ENCODE peak calls at places on chromosomes 16 and 17, in four cellular contexts. U is K562, T is HCT116, G is HepG2. K is an unnamed sample.

GRCh38 chr16:30925646-30926332 is 2.4 kb downstream of the FBXL19 start:
- DNase-seq in T (no peak), G (no peak), U (no peak), K (no peak)

GRCh38 chr16:48535831-48536599 is 74.0 kb downstream of the N4BP1 start:
- DNase-seq in T (no peak), U (no peak), G (peak), K (no peak)

GRCh38 chr16:72536673-72537435 is 364.9 kb upstream of the PMFBP1 start:
- DNase-seq in U (no peak), T (no peak), G (no peak), K (no peak)

GRCh38 chr17:44763170-44763569 is 4.4 kb downstream of the ADAM11 start:
- DNase-seq in U (no peak), G (no peak), T (no peak), K (no peak)

GRCh38 chr17:9071016-9071415 is 49.7 kb downstream of the NTN1 start:
- DNase-seq in U (no peak), T (no peak), G (no peak), K (no peak)

GRCh38 chr17:59618894-59619312 is 792 bp upstream of the CLTC start:
- DNase-seq in T (no peak), U (peak), G (peak), K (no peak)

GRCh38 chr16:28166394-28167208 is 45.2 kb downstream of the XPO6 start:
- DNase-seq in T (peak), G (peak), U (no peak), K (no peak)

GRCh38 chr16:83015871-83016270 is 389.1 kb downstream of the CDH13 start:
- DNase-seq in T (no peak), G (no peak), U (no peak), K (no peak)

GRCh38 chr16:85847036-85847435 is 47.5 kb downstream of the COX4I1 start:
- DNase-seq in T (no peak), G (no peak), U (no peak), K (no peak)

GRCh38 chr17:21357696-21358095 is 18.5 kb upstream of the KCNJ12 start:
- DNase-seq in G (no peak), U (no peak), T (no peak), K (no peak)

GRCh38 chr17:7340179-7340578 is 3.9 kb downstream of the ACAP1 start:
- DNase-seq in G (no peak), T (no peak), U (no peak), K (no peak)

GRCh38 chr17:79842136-79842655 is 3.0 kb upstream of the CBX4 start:
- DNase-seq in G (no peak), T (no peak), U (no peak), K (peak)

GRCh38 chr17:40550608-40551007 is 14.7 kb downstream of the CCR7 start:
- DNase-seq in U (no peak), T (no peak), G (no peak), K (no peak)

GRCh38 chr17:1605681-1606351 is 22.8 kb downstream of the SLC43A2 start:
- DNase-seq in U (no peak), G (no peak), T (no peak), K (no peak)

GRCh38 chr16:21100447-21100846 is 50.2 kb downstream of the DNAH3 start:
- DNase-seq in G (no peak), T (peak), U (no peak), K (no peak)

GRCh38 chr16:12535535-12536411 is 267.9 kb downstream of the CPPED1 start:
- DNase-seq in T (no peak), G (peak), U (peak), K (peak)

GRCh38 chr17:46742539-46743270 is 75.8 kb downstream of the WNT3 start:
- DNase-seq in U (peak), T (peak), G (no peak), K (no peak)

GRCh38 chr17:37818689-37819088 is 73.8 kb upstream of the HNF1B start:
- DNase-seq in G (no peak), U (no peak), T (peak), K (no peak)

GRCh38 chr17:78935419-78936323 is 10.5 kb upstream of the TIMP2 start:
- DNase-seq in U (no peak), T (no peak), G (no peak), K (no peak)

GRCh38 chr16:66742409-66742808 is 9.0 kb downstream of the DYNC1LI2 start:
- DNase-seq in G (no peak), U (no peak), T (no peak), K (no peak)

GRCh38 chr16:70416748-70417616 is 21.9 kb downstream of the ST3GAL2 start:
- DNase-seq in T (no peak), G (peak), U (no peak), K (no peak)

GRCh38 chr16:1772362-1772907 is at the start of gene EME2:
- DNase-seq in G (peak), U (peak), T (no peak), K (no peak)

GRCh38 chr17:27352481-27353460 is 58.9 kb downstream of the WSB1 start:
- DNase-seq in G (no peak), U (no peak), T (no peak), K (no peak)

GRCh38 chr16:74052006-74052405 is 244.6 kb upstream of the PSMD7 start:
- DNase-seq in U (no peak), T (no peak), G (no peak), K (no peak)

GRCh38 chr16:21036471-21036870 is 114.2 kb downstream of the DNAH3 start:
- DNase-seq in U (no peak), T (no peak), G (no peak), K (no peak)

GRCh38 chr16:31200821-31201510 is 1.6 kb downstream of the PYCARD start:
- DNase-seq in T (no peak), G (no peak), U (peak), K (no peak)

GRCh38 chr16:20897897-20898296 is 2.3 kb downstream of the DCUN1D3 start:
- DNase-seq in U (no peak), G (no peak), T (no peak), K (no peak)

GRCh38 chr16:16828913-16829398 is 450.0 kb downstream of the NPIPA7 start:
- DNase-seq in G (no peak), T (no peak), U (peak), K (peak)
- TF ChIP-seq SRF in G (no peak), T (no peak), U (no peak), K (no peak)

DNA sequence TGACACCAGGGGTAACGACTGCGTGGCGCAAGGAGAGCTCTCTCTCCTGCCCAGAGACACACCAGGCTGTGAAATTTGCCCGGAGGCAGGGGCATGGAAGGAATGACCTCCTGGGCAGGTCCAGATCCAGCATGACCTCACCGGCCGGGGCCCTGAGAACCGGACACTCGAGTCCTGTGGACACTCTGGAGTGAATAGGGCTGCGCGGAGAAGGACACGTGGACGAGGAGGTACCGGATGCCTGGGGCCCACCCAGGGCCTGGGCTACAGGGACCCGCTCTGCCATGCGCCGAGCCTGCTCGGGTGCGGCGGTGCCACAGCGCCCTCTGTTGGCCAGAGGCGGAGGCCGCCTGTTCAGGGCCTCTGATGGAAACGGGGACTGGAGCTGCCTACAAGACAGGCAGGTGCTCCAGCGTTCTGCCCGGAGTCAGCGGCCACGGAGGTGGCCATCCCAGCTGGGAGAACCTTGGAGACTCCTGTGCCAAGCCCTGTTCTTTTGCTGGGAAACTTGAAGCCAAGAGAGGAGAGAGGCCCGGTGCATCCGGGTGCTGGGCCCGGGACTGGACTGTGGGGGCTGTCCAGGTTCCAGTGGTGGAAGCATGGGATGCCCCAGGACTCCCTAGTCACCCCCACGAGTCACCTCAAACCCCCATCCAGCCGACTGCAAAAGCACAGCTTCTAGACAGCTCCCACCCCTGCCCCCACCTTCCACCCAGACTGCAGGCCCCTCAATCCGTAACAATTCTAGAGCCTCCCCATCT is 19.3 kb upstream of the NXPH3 start:
- DNase-seq in U (peak), G (peak), T (peak), K (peak)
- TF ChIP-seq EZH2 in U (no peak), G (no peak), T (no peak), K (no peak)

GRCh38 chr17:48925991-48926342 is 17.8 kb downstream of the UBE2Z start:
- DNase-seq in G (no peak), T (no peak), U (no peak), K (no peak)
- TF ChIP-seq SRF in G (no peak), T (no peak), U (no peak), K (no peak)

GRCh38 chr17:70905796-70906195 is 736.5 kb downstream of the KCNJ2 start:
- DNase-seq in G (no peak), T (peak), U (no peak), K (no peak)
- TF ChIP-seq EZH2 in G (no peak), T (no peak), U (no peak), K (no peak)

GRCh38 chr16:89960966-89961365 is 12.4 kb downstream of the DEF8 start:
- DNase-seq in T (no peak), U (no peak), G (no peak), K (no peak)

GRCh38 chr16:89957214-89957785 is 8.7 kb downstream of the DEF8 start:
- DNase-seq in U (no peak), T (no peak), G (no peak), K (no peak)

GRCh38 chr16:89956511-89957213 is 8.1 kb downstream of the DEF8 start:
- DNase-seq in U (no peak), G (no peak), T (no peak), K (no peak)

GRCh38 chr16:89958596-89958995 is 10.0 kb downstream of the DEF8 start:
- DNase-seq in G (no peak), T (no peak), U (no peak), K (no peak)

DNA sequence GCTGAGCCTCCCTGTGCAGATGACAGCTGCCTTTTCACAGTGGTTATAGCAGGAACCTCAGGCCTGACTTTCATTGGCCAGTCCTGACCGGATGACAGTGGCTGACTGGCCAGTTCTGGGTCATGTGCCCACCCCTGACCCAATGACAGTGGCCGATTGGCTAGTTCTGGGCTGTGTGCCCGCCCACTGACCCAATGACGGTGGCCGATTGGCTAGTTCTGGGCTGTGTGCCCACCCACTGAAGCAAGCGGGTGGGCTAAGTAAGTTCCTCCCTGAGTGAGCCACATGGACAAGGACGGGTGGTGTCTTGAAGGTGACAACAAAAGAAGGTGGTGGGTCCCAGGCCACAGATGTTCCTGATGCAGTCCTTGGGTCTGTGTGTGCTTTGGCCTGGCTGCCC is 9.5 kb downstream of the DEF8 start:
- DNase-seq in G (peak), T (peak), U (peak), K (peak)
- TF ChIP-seq SRF in G (no peak), T (no peak), U (no peak), K (no peak)

GRCh38 chr16:8587065-8587464 is 3.2 kb downstream of the TMEM114 start:
- DNase-seq in U (no peak), T (no peak), G (no peak), K (no peak)

GRCh38 chr16:8589293-8590160 is 784 bp downstream of the TMEM114 start:
- DNase-seq in U (no peak), T (no peak), G (no peak), K (no peak)

GRCh38 chr16:8590161-8590688 is at the start of gene TMEM114:
- DNase-seq in T (no peak), G (no peak), U (no peak), K (no peak)

GRCh38 chr16:8590811-8591210 is 500 bp upstream of the TMEM114 start:
- DNase-seq in T (no peak), G (no peak), U (no peak), K (no peak)

GRCh38 chr16:8588703-8589292 is 1.5 kb downstream of the TMEM114 start:
- DNase-seq in U (no peak), G (no peak), T (no peak), K (peak)
- TF ChIP-seq EZH2 in U (no peak), G (no peak), T (no peak), K (no peak)

GRCh38 chr17:35898283-35899070 is 18.3 kb upstream of the CCL5 start:
- DNase-seq in G (no peak), T (no peak), U (no peak), K (no peak)
- TF ChIP-seq SRF in G (no peak), T (no peak), U (no peak), K (no peak)

GRCh38 chr16:53904533-53904932 is 200.6 kb downstream of the FTO start:
- DNase-seq in T (no peak), U (no peak), G (no peak), K (no peak)

GRCh38 chr16:53908731-53909130 is 204.8 kb downstream of the FTO start:
- DNase-seq in U (no peak), T (no peak), G (no peak), K (no peak)

GRCh38 chr16:53900678-53901077 is 196.7 kb downstream of the FTO start:
- DNase-seq in G (no peak), T (no peak), U (no peak), K (no peak)

GRCh38 chr16:53901396-53901795 is 197.4 kb downstream of the FTO start:
- DNase-seq in T (no peak), U (no peak), G (no peak), K (no peak)

GRCh38 chr16:53905028-53905427 is 201.1 kb downstream of the FTO start:
- DNase-seq in U (no peak), G (no peak), T (no peak), K (no peak)
- TF ChIP-seq EZH2 in U (no peak), G (no peak), T (no peak), K (no peak)

GRCh38 chr17:51259574-51260236 is at the start of gene MBTD1:
- DNase-seq in T (peak), U (peak), G (peak), K (peak)

GRCh38 chr17:51257150-51258081 is 2.4 kb downstream of the MBTD1 start:
- DNase-seq in U (no peak), G (no peak), T (no peak), K (no peak)

GRCh38 chr17:51260960-51261958 is 913 bp downstream of the UTP18 start:
- DNase-seq in T (peak), U (peak), G (peak), K (peak)

GRCh38 chr17:51260237-51260959 is at the start of gene UTP18:
- DNase-seq in U (peak), G (peak), T (peak), K (peak)

GRCh38 chr17:51258756-51259573 is 884 bp downstream of the MBTD1 start:
- DNase-seq in T (no peak), G (peak), U (peak), K (no peak)
- TF ChIP-seq SRF in T (no peak), G (no peak), U (no peak), K (no peak)